ENCODE peak calls at places on chromosomes 11 and 22, in nine cellular contexts. I is tibial nerve, J is neural progenitor cell, N is fibroblast of lung, R is lung, E is breast epithelium, T is psoas muscle, S is GM23338, G is sigmoid colon. K is an unnamed sample.

GRCh38 chr11:125110996-125111340 is 458 bp downstream of the TMEM218 start:
- DNase-seq in I (no peak), J (no peak), N (no peak), R (no peak), E (no peak), T (no peak), S (peak), G (no peak), K (peak)

GRCh38 chr11:114191893-114192292 is 104.3 kb upstream of the NNMT start:
- DNase-seq in I (no peak), J (no peak), N (no peak), R (no peak), E (no peak), T (no peak), S (no peak), G (no peak), K (no peak)

GRCh38 chr11:44243633-44244343 is 66.2 kb downstream of the ALX4 start:
- DNase-seq in I (no peak), J (peak), N (peak), R (no peak), E (no peak), T (no peak), S (peak), G (no peak), K (peak)

GRCh38 chr22:38755155-38755910 is 465 bp downstream of the SUN2 start:
- DNase-seq in I (peak), J (peak), N (peak), R (peak), E (peak), T (peak), S (peak), G (peak), K (peak)

GRCh38 chr11:91653091-91653754 is 571.4 kb upstream of the FAT3 start:
- DNase-seq in I (no peak), J (no peak), N (no peak), R (no peak), E (no peak), T (no peak), S (no peak), G (peak), K (no peak)

GRCh38 chr11:83051760-83052671 is 19.7 kb downstream of the RAB30 start:
- DNase-seq in I (no peak), J (no peak), N (peak), R (no peak), E (no peak), T (peak), S (no peak), G (peak), K (peak)

GRCh38 chr11:28476053-28476452 is 367.9 kb downstream of the METTL15 start:
- DNase-seq in I (no peak), J (no peak), N (no peak), R (no peak), E (no peak), T (no peak), S (peak), G (no peak), K (peak)

GRCh38 chr11:11947825-11948224 is 60.6 kb downstream of the DKK3 start:
- DNase-seq in I (no peak), J (no peak), N (no peak), R (no peak), E (no peak), T (no peak), S (no peak), G (no peak), K (no peak)

GRCh38 chr11:61091373-61092279 is 10.7 kb upstream of the CD5 start:
- DNase-seq in I (no peak), J (no peak), N (peak), R (no peak), E (no peak), T (no peak), S (no peak), G (no peak), K (peak)

GRCh38 chr11:125517116-125517804 is 21.2 kb upstream of the FEZ1 start:
- DNase-seq in I (no peak), J (peak), N (peak), R (no peak), E (no peak), T (no peak), S (peak), G (no peak), K (peak)

GRCh38 chr11:74312321-74312720 is 881 bp upstream of the P4HA3 start:
- DNase-seq in I (no peak), J (no peak), N (no peak), R (no peak), E (no peak), T (no peak), S (no peak), G (no peak), K (no peak)

GRCh38 chr11:74311352-74311926 is at the start of gene P4HA3:
- DNase-seq in I (peak), J (peak), N (peak), R (peak), E (no peak), T (peak), S (peak), G (peak), K (peak)

GRCh38 chr11:74306440-74307175 is 4.8 kb downstream of the P4HA3 start:
- DNase-seq in I (no peak), J (no peak), N (peak), R (no peak), E (no peak), T (no peak), S (no peak), G (no peak), K (no peak)

GRCh38 chr11:74307409-74307808 is 4.0 kb downstream of the P4HA3 start:
- DNase-seq in I (no peak), J (no peak), N (peak), R (no peak), E (no peak), T (no peak), S (no peak), G (no peak), K (peak)

DNA sequence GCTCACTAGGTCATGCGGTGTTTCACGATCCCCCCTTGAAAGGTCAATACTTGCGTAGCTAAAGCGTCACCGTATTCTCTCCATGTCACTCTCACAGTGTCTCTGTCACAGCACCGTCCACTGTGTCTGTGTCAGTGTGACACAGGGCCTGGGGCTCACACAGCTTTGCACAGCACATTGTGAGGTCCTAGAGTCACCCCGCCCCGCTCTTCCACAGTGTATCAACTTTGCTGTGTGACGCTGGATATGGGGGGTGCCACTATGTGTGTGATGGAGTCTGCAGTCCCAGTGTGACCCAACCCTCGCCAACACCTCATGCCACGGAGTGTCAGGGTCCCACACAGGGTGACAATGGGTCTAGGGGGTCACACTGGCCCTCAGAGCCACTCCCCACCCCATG is 583 bp downstream of the P4HA3 start:
- DNase-seq in I (no peak), J (no peak), N (no peak), R (no peak), E (no peak), T (no peak), S (no peak), G (no peak), K (no peak)
- H3K4me3 ChIP-seq in I (no peak), J (peak), N (peak), R (peak), E (peak), T (peak), S (peak), G (no peak), K (peak)

DNA sequence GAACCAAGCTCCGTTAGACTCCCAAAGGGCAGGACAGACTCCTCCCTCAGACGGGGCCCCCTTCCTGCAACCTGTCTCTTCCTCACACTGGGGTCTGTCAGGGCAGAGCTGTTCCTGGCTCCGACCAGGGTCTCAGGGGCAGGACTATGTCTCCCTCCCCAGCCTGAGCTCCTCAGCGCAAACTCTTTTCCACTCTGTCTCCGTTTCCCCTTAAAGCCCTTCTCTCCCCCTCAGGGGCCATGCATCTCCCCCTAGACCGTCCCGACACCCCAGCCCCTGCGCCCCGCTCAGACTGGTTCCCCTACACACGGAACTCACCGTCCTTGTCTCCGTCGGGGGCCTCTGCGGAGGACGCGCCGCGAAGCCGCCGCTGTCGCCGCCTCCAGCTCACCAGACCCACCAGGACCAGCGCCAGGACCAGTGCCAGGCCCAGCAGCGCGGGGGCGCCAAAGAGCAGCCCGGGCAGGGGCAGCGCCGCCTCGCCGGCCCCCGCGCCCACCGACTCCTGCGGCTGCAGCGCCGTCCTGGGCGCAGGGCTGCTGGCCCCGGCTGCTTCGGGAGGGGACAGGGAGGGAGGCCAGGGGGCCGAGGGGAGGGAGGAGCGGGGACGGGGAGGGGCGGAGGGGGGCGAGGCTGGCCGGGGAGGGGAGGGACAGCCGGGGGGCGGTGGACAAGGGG is 684 bp downstream of the TNFRSF13C start:
- DNase-seq in I (peak), J (peak), N (peak), R (peak), E (no peak), T (peak), S (peak), G (no peak), K (peak)
- H3K4me3 ChIP-seq in I (peak), J (peak), N (no peak), R (peak), E (peak), T (peak), S (peak), G (no peak), K (peak)

GRCh38 chr22:22712666-22713365 is 68.4 kb downstream of the GGTLC2 start:
- DNase-seq in I (no peak), J (no peak), N (no peak), R (peak), E (no peak), T (no peak), S (no peak), G (no peak), K (no peak)
- H3K4me3 ChIP-seq in I (no peak), J (no peak), N (no peak), R (no peak), E (no peak), T (no peak), S (no peak), G (no peak), K (no peak)

DNA sequence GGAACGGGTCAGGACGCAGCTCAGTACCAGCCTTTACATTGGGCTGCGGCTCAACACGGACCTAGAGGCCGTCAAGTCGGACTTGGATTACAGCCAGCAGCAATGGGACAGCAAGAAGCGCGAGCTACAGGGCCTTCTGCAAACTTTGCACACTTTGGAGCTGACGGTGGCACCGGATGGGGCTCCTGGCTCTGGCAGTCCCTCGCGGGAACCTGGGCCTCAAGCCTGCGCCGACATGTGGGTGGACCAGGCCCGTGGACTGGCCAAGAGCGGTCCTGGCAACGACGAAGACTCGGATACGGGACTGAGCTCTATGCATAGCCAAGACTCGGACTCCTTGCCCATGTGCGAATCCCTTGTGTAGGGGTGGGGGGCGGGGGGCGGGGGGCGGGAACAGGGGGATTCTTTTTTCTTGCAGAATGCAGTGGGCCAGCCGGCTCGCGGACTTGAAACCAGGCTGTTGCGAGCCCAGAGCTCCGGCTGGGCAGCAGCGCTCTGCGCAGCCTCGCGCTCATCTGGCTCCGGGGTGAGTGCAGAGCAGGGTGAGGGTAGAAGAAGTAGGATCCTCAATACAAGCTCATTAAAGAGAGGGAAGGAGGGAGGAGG is 1.7 kb downstream of the RASSF10 start:
- DNase-seq in I (no peak), J (peak), N (peak), R (peak), E (no peak), T (no peak), S (peak), G (no peak), K (no peak)
- H3K4me3 ChIP-seq in I (no peak), J (peak), N (no peak), R (no peak), E (peak), T (peak), S (peak), G (no peak), K (no peak)

GRCh38 chr22:46602025-46602424 is 18.2 kb upstream of the GRAMD4 start:
- DNase-seq in I (no peak), J (no peak), N (no peak), R (no peak), E (no peak), T (peak), S (no peak), G (no peak), K (no peak)

GRCh38 chr22:46605117-46605516 is 15.1 kb upstream of the GRAMD4 start:
- DNase-seq in I (no peak), J (no peak), N (no peak), R (no peak), E (no peak), T (no peak), S (no peak), G (no peak), K (no peak)

GRCh38 chr22:46606886-46607285 is 13.3 kb upstream of the GRAMD4 start:
- DNase-seq in I (no peak), J (no peak), N (no peak), R (no peak), E (no peak), T (no peak), S (no peak), G (no peak), K (no peak)

GRCh38 chr22:46607483-46608114 is 12.6 kb upstream of the GRAMD4 start:
- DNase-seq in I (no peak), J (no peak), N (no peak), R (peak), E (peak), T (no peak), S (no peak), G (no peak), K (no peak)

GRCh38 chr22:46604306-46604690 is 15.9 kb upstream of the GRAMD4 start:
- DNase-seq in I (peak), J (no peak), N (no peak), R (no peak), E (no peak), T (peak), S (no peak), G (no peak), K (peak)
- H3K4me3 ChIP-seq in I (no peak), J (no peak), N (no peak), R (no peak), E (no peak), T (no peak), S (no peak), G (no peak), K (peak)

GRCh38 chr11:95996621-95997020 is 72.7 kb upstream of the MTMR2 start:
- DNase-seq in I (no peak), J (no peak), N (no peak), R (no peak), E (no peak), T (no peak), S (no peak), G (no peak), K (no peak)
- H3K4me3 ChIP-seq in I (no peak), J (no peak), N (no peak), R (no peak), E (no peak), T (no peak), S (no peak), G (no peak), K (no peak)

DNA sequence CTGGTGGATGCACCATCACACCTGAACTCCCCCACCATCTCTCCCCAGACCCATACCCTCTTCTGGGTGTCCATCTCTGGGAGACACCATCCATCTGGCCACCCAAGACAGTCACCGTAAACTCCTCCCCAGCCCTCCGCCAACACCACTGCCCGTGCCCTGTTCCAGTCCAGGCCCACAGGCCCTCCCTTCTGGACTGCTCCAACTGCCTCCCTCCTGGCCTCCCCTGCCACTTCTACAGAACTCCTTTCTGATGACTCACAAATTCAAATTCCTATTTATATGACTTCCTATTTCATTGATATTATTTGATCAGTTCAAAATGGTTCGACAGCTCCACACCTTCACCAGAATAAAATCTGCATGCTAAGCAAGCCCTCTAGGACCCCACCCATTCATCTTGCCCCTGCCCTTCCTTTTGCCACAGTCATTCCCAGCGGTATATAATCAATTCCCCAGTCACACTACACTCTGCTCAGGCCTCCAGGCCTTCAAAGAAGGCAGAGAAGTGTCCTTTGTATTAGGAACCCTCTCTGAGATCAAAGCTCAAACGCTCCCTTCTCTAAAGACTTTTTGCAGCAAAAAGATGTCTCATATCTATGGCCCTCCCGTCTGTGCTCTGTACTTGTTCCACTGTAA is 29.1 kb downstream of the MYH9 start:
- DNase-seq in I (no peak), J (no peak), N (peak), R (no peak), E (no peak), T (no peak), S (no peak), G (peak), K (peak)
- H3K4me3 ChIP-seq in I (no peak), J (no peak), N (no peak), R (no peak), E (no peak), T (no peak), S (no peak), G (no peak), K (no peak)

DNA sequence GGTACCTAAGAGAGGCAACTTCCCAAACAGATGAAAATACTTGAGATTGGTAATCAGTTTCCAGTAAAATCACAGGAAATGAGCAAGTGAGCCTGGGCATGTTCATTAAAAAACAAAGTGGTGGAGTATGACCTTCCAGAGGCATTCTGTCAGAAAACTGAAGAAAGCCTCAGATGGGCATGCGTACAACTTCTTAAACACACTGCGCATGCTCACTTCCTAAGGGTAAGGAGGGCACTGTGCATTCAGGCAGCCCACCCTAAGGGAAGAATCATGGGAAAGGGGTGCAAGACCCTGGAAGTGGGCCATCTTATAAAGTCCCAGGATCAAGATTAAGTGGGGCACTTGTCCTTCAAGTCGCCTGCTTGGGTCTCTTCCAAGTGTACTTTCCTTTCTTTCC is 4.0 kb downstream of the OR52K2 start:
- DNase-seq in I (no peak), J (no peak), N (no peak), R (no peak), E (no peak), T (no peak), S (no peak), G (no peak), K (no peak)
- H3K4me3 ChIP-seq in I (no peak), J (no peak), N (no peak), R (no peak), E (no peak), T (no peak), S (no peak), G (no peak), K (no peak)

GRCh38 chr11:93075782-93076181 is 106.3 kb downstream of the MTNR1B start:
- DNase-seq in I (no peak), J (no peak), N (no peak), R (no peak), E (no peak), T (no peak), S (no peak), G (no peak), K (no peak)

GRCh38 chr11:93080146-93080759 is 110.8 kb downstream of the MTNR1B start:
- DNase-seq in I (no peak), J (peak), N (no peak), R (no peak), E (no peak), T (no peak), S (no peak), G (no peak), K (no peak)

GRCh38 chr11:93082900-93083299 is 113.4 kb downstream of the MTNR1B start:
- DNase-seq in I (no peak), J (no peak), N (no peak), R (no peak), E (no peak), T (no peak), S (no peak), G (no peak), K (no peak)

GRCh38 chr11:93085097-93085496 is 112.7 kb downstream of the SLC36A4 start:
- DNase-seq in I (no peak), J (no peak), N (no peak), R (no peak), E (no peak), T (no peak), S (no peak), G (no peak), K (peak)

DNA sequence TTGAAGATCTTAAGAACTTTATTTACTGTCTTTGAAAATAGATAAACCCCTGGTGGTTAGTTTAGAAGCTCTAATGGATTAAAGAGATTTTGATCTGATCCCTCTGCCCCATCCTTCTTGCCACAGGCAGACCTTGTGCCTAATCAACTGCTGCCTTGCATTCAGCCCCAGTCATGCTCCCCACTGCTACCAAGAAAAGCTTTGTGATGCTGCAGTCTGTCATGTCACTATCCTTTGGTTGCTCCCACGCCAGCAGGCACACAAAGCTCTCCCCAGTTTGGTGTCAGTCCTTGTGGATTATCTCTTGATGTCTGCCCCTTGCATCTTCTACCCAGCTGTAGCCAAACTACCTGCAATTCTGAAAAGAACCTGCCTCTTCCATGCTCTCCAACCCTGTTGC is 112.2 kb downstream of the MTNR1B start:
- DNase-seq in I (no peak), J (peak), N (no peak), R (no peak), E (no peak), T (no peak), S (peak), G (no peak), K (no peak)
- H3K4me3 ChIP-seq in I (no peak), J (peak), N (no peak), R (no peak), E (no peak), T (no peak), S (no peak), G (no peak), K (no peak)

DNA sequence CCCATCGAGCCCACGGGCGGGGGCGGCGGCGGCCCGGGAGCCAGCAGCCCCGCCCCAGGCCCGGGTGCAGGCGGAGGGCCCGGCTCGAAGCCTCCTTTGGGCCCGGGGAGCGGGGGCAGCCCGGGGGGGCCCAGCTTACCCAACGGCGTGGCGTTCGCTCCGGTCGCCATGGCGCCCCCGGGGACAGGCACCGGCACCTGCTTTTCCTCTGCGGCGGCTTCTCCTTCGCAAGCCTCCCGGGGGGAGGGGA is 194 bp downstream of the SF1 start:
- DNase-seq in I (no peak), J (no peak), N (no peak), R (no peak), E (no peak), T (no peak), S (no peak), G (no peak), K (no peak)
- H3K4me3 ChIP-seq in I (peak), J (peak), N (peak), R (peak), E (peak), T (peak), S (peak), G (peak), K (peak)

K was measured in choroid plexus epithelial cell.